ENCODE peak calls at places on chromosomes 12 and 14, in six cellular contexts. S is stimulated activated CD4-positive, alpha-beta T cell treated with anti-CD3 and anti-CD28 coated beads, Interleukin-2, amount 100 ng/mL, for 48 hours; R is iris pigment epithelial cell; Z is central memory CD8-positive, alpha-beta T cell; G is NCI-H1105; A is activated CD4-positive, alpha-beta T cell treated with anti-CD3 and anti-CD28 coated beads for 48 hours. X is an unnamed sample.

GRCh38 chr12:124434364-124434763 is 133.0 kb downstream of the NCOR2 start:
- DNase-seq in S (no peak), R (no peak), A (no peak), Z (no peak), G (no peak), X (no peak)

GRCh38 chr12:92136021-92136735 is 9.5 kb downstream of the BTG1 start:
- DNase-seq in S (no peak), G (no peak), R (no peak), A (no peak), Z (no peak), X (no peak)

GRCh38 chr12:42756841-42757661 is 167.5 kb upstream of the PRICKLE1 start:
- DNase-seq in Z (no peak), G (no peak), S (no peak), A (no peak), R (peak), X (peak)

GRCh38 chr14:67268456-67269115 is 27.4 kb downstream of the PALS1 start:
- DNase-seq in A (no peak), S (no peak), G (no peak), R (no peak), Z (no peak), X (peak)

GRCh38 chr12:18583655-18584054 is 154.2 kb downstream of the PLCZ1 start:
- DNase-seq in A (no peak), G (no peak), Z (no peak), S (no peak), R (no peak), X (no peak)

GRCh38 chr12:48980953-48981756 is 3.0 kb downstream of the WNT1 start:
- DNase-seq in R (no peak), A (peak), S (no peak), G (no peak), Z (peak), X (no peak)

GRCh38 chr12:13204428-13204827 is 7.9 kb downstream of the EMP1 start:
- DNase-seq in Z (no peak), G (no peak), R (peak), A (no peak), S (no peak), X (no peak)

GRCh38 chr14:32201196-32201815 is 539 bp upstream of the RNU6-7 start:
- DNase-seq in R (peak), Z (peak), G (peak), A (peak), S (peak), X (peak)

GRCh38 chr12:71685961-71686657 is at the start of gene TMEM19:
- DNase-seq in G (peak), Z (peak), S (peak), A (peak), R (peak), X (peak)

GRCh38 chr12:95215925-95216324 is 1.3 kb downstream of the FGD6 start:
- DNase-seq in R (peak), S (no peak), G (no peak), Z (no peak), A (no peak), X (peak)

GRCh38 chr14:54189358-54190354 is 207.2 kb upstream of the CDKN3 start:
- DNase-seq in R (peak), G (no peak), A (no peak), S (no peak), Z (no peak), X (peak)

GRCh38 chr14:33767721-33768457 is 183.0 kb downstream of the EGLN3 start:
- DNase-seq in S (no peak), G (no peak), Z (no peak), R (peak), A (no peak), X (no peak)

GRCh38 chr14:55605793-55606192 is 25.8 kb downstream of the KTN1 start:
- DNase-seq in A (no peak), S (no peak), R (peak), G (no peak), Z (no peak), X (no peak)

GRCh38 chr14:24741871-24742270 is 107.9 kb upstream of the GZMB start:
- DNase-seq in G (no peak), S (no peak), Z (no peak), A (no peak), R (peak), X (peak)

X was measured in epithelial cell of esophagus.